ENCODE peak calls at places on chromosomes 6 and 20, in ten cellular contexts. A is HepG2, F is spleen, D is IMR-90, C is HCT116, J is gastrocnemius medialis, M is uterus, K is tibial nerve, Z is right lobe of liver, V is sigmoid colon. I is an unnamed sample.

GRCh38 chr6:101541873-101542272 is 148.4 kb downstream of the GRIK2 start:
- DNase-seq in V (no peak), K (no peak), F (no peak), C (no peak), Z (no peak), A (no peak), J (no peak), D (no peak), M (no peak), I (no peak)

GRCh38 chr6:16752206-16752867 is 8.9 kb downstream of the ATXN1 start:
- DNase-seq in K (no peak), C (no peak), M (no peak), A (peak; percentile 74), D (peak; percentile 94), V (no peak), Z (no peak), J (no peak), F (no peak), I (no peak)

GRCh38 chr6:22467645-22468044 is 101.7 kb upstream of the HDGFL1 start:
- DNase-seq in A (no peak), Z (peak; percentile 85), D (no peak), J (no peak), V (no peak), F (no peak), C (no peak), M (no peak), K (no peak), I (no peak)

GRCh38 chr20:59771506-59772372 is 161.7 kb downstream of the SYCP2 start:
- DNase-seq in A (no peak), K (no peak), F (no peak), M (no peak), J (no peak), V (peak; percentile 60), D (no peak), Z (no peak), C (no peak), I (no peak)

GRCh38 chr6:96913621-96914020 is 10.9 kb upstream of the KLHL32 start:
- DNase-seq in C (no peak), Z (no peak), V (no peak), J (no peak), K (no peak), D (no peak), A (no peak), M (no peak), F (no peak), I (no peak)

GRCh38 chr6:166623318-166623717 is 3.7 kb downstream of the RPS6KA2 start:
- DNase-seq in J (peak; percentile 56), C (no peak), K (no peak), D (no peak), A (no peak), M (no peak), V (no peak), F (no peak), Z (no peak), I (no peak)

GRCh38 chr20:63332488-63333240 is 28.5 kb downstream of the CHRNA4 start:
- DNase-seq in D (no peak), M (no peak), C (no peak), K (no peak), Z (no peak), J (no peak), V (no peak), A (no peak), F (peak; percentile 47), I (no peak)

GRCh38 chr6:81450180-81450579 is 302.3 kb downstream of the TENT5A start:
- DNase-seq in F (no peak), J (no peak), V (no peak), Z (no peak), D (peak; percentile 67), A (peak; percentile 15), M (no peak), K (no peak), C (peak; percentile 74), I (no peak)

GRCh38 chr6:116278853-116279231 is 888 bp downstream of the TSPYL1 start:
- DNase-seq in D (peak; percentile 39), M (peak; percentile 58), F (peak; percentile 85), A (peak; percentile 15), Z (peak; percentile 73), K (no peak), V (peak; percentile 88), C (no peak), J (peak; percentile 36), I (peak; percentile 70)
- H3K4me1 ChIP-seq in D (peaks cover 6% of the 10 kb centered on the region), M (peaks cover 11% of the 10 kb centered on the region), F (peaks cover 68% of the 10 kb centered on the region), A (peaks cover 49% of the 10 kb centered on the region), Z (peaks cover 18% of the 10 kb centered on the region), K (peaks cover 64% of the 10 kb centered on the region), V (peaks cover 46% of the 10 kb centered on the region), C (peaks cover 17% of the 10 kb centered on the region), J (peaks cover 66% of the 10 kb centered on the region), I (peaks cover 66% of the 10 kb centered on the region)

GRCh38 chr6:21031182-21031581 is 496.9 kb downstream of the CDKAL1 start:
- DNase-seq in K (no peak), V (no peak), F (no peak), Z (no peak), M (no peak), A (no peak), J (no peak), D (no peak), C (no peak), I (no peak)

GRCh38 chr6:21037453-21037852 is 503.2 kb downstream of the CDKAL1 start:
- DNase-seq in J (no peak), M (no peak), F (no peak), A (no peak), C (no peak), K (no peak), D (no peak), Z (no peak), V (no peak), I (no peak)

GRCh38 chr6:21033095-21033494 is 498.8 kb downstream of the CDKAL1 start:
- DNase-seq in Z (no peak), A (no peak), F (no peak), C (no peak), K (no peak), V (no peak), J (no peak), M (no peak), D (no peak), I (no peak)

GRCh38 chr6:21034345-21034744 is 500.1 kb downstream of the CDKAL1 start:
- DNase-seq in Z (no peak), M (no peak), D (no peak), F (no peak), J (no peak), C (no peak), K (no peak), A (no peak), V (no peak), I (no peak)

DNA sequence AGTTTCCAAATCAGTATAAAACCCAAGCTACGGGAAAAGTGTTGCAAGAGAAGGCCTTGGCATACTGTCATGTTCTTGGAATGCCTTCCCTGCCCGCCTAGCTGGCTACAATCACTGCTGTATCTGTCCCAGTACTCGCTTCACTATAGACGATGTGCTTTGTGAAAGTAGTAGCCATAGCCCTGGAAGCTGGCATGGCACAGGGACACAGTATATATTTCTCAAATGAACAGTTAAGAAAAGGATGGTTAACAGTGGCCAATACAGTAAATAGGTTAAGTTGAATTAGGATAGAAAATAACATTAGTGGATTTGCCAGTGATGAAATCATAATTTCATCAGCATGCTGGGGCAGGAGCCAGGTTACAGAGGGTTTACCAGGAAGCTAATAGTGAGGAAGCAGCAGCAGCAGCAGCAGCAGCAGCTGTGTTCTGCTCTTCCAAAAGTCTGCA is 499.3 kb downstream of the CDKAL1 start:
- DNase-seq in M (peak; percentile 51), J (peak; percentile 15), K (peak; percentile 18), V (peak; percentile 75), F (no peak), C (no peak), A (no peak), Z (no peak), D (peak; percentile 85), I (no peak)
- H3K27me3 ChIP-seq in M (no peaks in the 10 kb centered on the region), J (no peaks in the 10 kb centered on the region), K (no peaks in the 10 kb centered on the region), V (no peaks in the 10 kb centered on the region), F (no peaks in the 10 kb centered on the region), C (no peaks in the 10 kb centered on the region), A (no peaks in the 10 kb centered on the region), Z (no peaks in the 10 kb centered on the region), D (no peaks in the 10 kb centered on the region), I (no peaks in the 10 kb centered on the region)

GRCh38 chr20:6663104-6663503 is 104.4 kb upstream of the BMP2 start:
- DNase-seq in M (no peak), A (no peak), K (no peak), V (no peak), D (no peak), Z (no peak), F (no peak), J (no peak), C (no peak), I (no peak)

GRCh38 chr20:6665621-6666345 is 101.7 kb upstream of the BMP2 start:
- DNase-seq in Z (no peak), V (no peak), A (peak; percentile 10), C (no peak), F (no peak), J (no peak), M (no peak), D (no peak), K (no peak), I (no peak)

GRCh38 chr20:6663751-6664388 is 103.6 kb upstream of the BMP2 start:
- DNase-seq in M (no peak), F (no peak), V (no peak), D (no peak), C (no peak), A (no peak), K (no peak), Z (no peak), J (no peak), I (no peak)

GRCh38 chr20:6665161-6665560 is 102.3 kb upstream of the BMP2 start:
- DNase-seq in F (no peak), V (no peak), M (no peak), C (no peak), D (no peak), K (no peak), A (no peak), J (no peak), Z (no peak), I (no peak)

GRCh38 chr20:6664574-6664973 is 102.9 kb upstream of the BMP2 start:
- DNase-seq in K (no peak), F (no peak), V (no peak), M (no peak), Z (no peak), J (no peak), D (no peak), A (no peak), C (no peak), I (no peak)
- TF ChIP-seq POLR2A in K (no peak), F (no peak), V (no peak), M (no peak), Z (no peak), J (no peak), D (no peak), A (no peak), C (no peak), I (no peak)

GRCh38 chr20:13119583-13119982 is 101.5 kb upstream of the ISM1 start:
- DNase-seq in F (no peak), D (peak; percentile 57), V (no peak), C (peak; percentile 51), J (peak; percentile 20), K (no peak), M (no peak), A (peak; percentile 84), Z (no peak), I (no peak)

GRCh38 chr20:13113731-13114130 is 105.0 kb downstream of the SPTLC3 start:
- DNase-seq in M (no peak), Z (no peak), A (no peak), J (no peak), K (no peak), D (no peak), V (no peak), C (no peak), F (no peak), I (no peak)

GRCh38 chr20:13118676-13119075 is 102.4 kb upstream of the ISM1 start:
- DNase-seq in C (no peak), D (no peak), A (no peak), Z (no peak), K (no peak), J (no peak), F (no peak), V (no peak), M (no peak), I (no peak)

GRCh38 chr20:13121840-13122515 is 99.1 kb upstream of the ISM1 start:
- DNase-seq in M (no peak), C (no peak), V (no peak), A (peak; percentile 94), D (no peak), F (no peak), K (no peak), J (no peak), Z (no peak), I (no peak)

GRCh38 chr20:13117200-13117599 is 103.9 kb upstream of the ISM1 start:
- DNase-seq in C (no peak), A (no peak), J (no peak), V (no peak), Z (no peak), M (no peak), F (no peak), D (no peak), K (no peak), I (no peak)
- H3K4me1 ChIP-seq in C (no peaks in the 10 kb centered on the region), A (peaks cover 27% of the 10 kb centered on the region), J (no peaks in the 10 kb centered on the region), V (no peaks in the 10 kb centered on the region), Z (no peaks in the 10 kb centered on the region), M (no peaks in the 10 kb centered on the region), F (no peaks in the 10 kb centered on the region), D (no peaks in the 10 kb centered on the region), K (peaks cover 23% of the 10 kb centered on the region), I (no peaks in the 10 kb centered on the region)